ENCODE peak calls at places on chromosomes 4 and X, in ten cellular contexts. One of them, this sample, is unnamed.

GRCh38 chrX:141989802-141990201 is 86.1 kb downstream of the MAGEC1 start:
- DNase-seq in breast epithelium: no peak
- DNase-seq in endothelial cell of umbilical vein: peak; percentile 1
- DNase-seq in bronchial epithelial cell: no peak
- DNase-seq in neural progenitor cell: no peak
- DNase-seq in keratinocyte: no peak
- DNase-seq in astrocyte of the spinal cord: peak; percentile 18
- DNase-seq in astrocyte: peak; percentile 44
- DNase-seq in fibroblast of pulmonary artery: peak; percentile 41
- DNase-seq in cardiac fibroblast: peak; percentile 32
- DNase-seq in this sample: no peak

GRCh38 chrX:84932814-84933213 is 70.9 kb upstream of the APOOL start:
- DNase-seq in cardiac fibroblast: no peak
- DNase-seq in breast epithelium: no peak
- DNase-seq in bronchial epithelial cell: no peak
- DNase-seq in keratinocyte: no peak
- DNase-seq in fibroblast of pulmonary artery: no peak
- DNase-seq in astrocyte: no peak
- DNase-seq in endothelial cell of umbilical vein: no peak
- DNase-seq in neural progenitor cell: no peak
- DNase-seq in astrocyte of the spinal cord: no peak
- DNase-seq in this sample: no peak

GRCh38 chr4:70688795-70689231 is 481 bp downstream of the UTP3 start:
- DNase-seq in astrocyte: no peak
- DNase-seq in neural progenitor cell: peak; percentile 17
- DNase-seq in breast epithelium: no peak
- DNase-seq in cardiac fibroblast: no peak
- DNase-seq in endothelial cell of umbilical vein: no peak
- DNase-seq in fibroblast of pulmonary artery: peak; percentile 20
- DNase-seq in keratinocyte: no peak
- DNase-seq in astrocyte of the spinal cord: no peak
- DNase-seq in bronchial epithelial cell: no peak
- DNase-seq in this sample: no peak

GRCh38 chr4:86955888-86956451 is 21.2 kb downstream of the AFF1 start:
- DNase-seq in astrocyte: no peak
- DNase-seq in breast epithelium: no peak
- DNase-seq in endothelial cell of umbilical vein: no peak
- DNase-seq in bronchial epithelial cell: peak; percentile 37
- DNase-seq in cardiac fibroblast: no peak
- DNase-seq in fibroblast of pulmonary artery: no peak
- DNase-seq in keratinocyte: no peak
- DNase-seq in neural progenitor cell: no peak
- DNase-seq in astrocyte of the spinal cord: no peak
- DNase-seq in this sample: no peak

GRCh38 chr4:186727977-186728519 is 4.4 kb upstream of the FAT1 start:
- DNase-seq in bronchial epithelial cell: peak; percentile 75
- DNase-seq in neural progenitor cell: peak; percentile 75
- DNase-seq in breast epithelium: no peak
- DNase-seq in astrocyte: no peak
- DNase-seq in endothelial cell of umbilical vein: no peak
- DNase-seq in keratinocyte: no peak
- DNase-seq in cardiac fibroblast: peak; percentile 19
- DNase-seq in astrocyte of the spinal cord: peak; percentile 53
- DNase-seq in fibroblast of pulmonary artery: peak; percentile 51
- DNase-seq in this sample: no peak

GRCh38 chr4:62225972-62226371 is 1025.8 kb downstream of the ADGRL3 start:
- DNase-seq in astrocyte of the spinal cord: peak; percentile 3
- DNase-seq in neural progenitor cell: no peak
- DNase-seq in cardiac fibroblast: peak; percentile 2
- DNase-seq in endothelial cell of umbilical vein: no peak
- DNase-seq in bronchial epithelial cell: no peak
- DNase-seq in keratinocyte: no peak
- DNase-seq in astrocyte: peak; percentile 6
- DNase-seq in fibroblast of pulmonary artery: peak; percentile 74
- DNase-seq in breast epithelium: no peak
- DNase-seq in this sample: no peak

GRCh38 chr4:126957555-126958440 is 675.0 kb upstream of the INTU start:
- DNase-seq in fibroblast of pulmonary artery: peak; percentile 48
- DNase-seq in endothelial cell of umbilical vein: no peak
- DNase-seq in neural progenitor cell: no peak
- DNase-seq in astrocyte: no peak
- DNase-seq in cardiac fibroblast: peak; percentile 51
- DNase-seq in astrocyte of the spinal cord: peak; percentile 41
- DNase-seq in keratinocyte: no peak
- DNase-seq in breast epithelium: no peak
- DNase-seq in bronchial epithelial cell: peak; percentile 34
- DNase-seq in this sample: no peak

GRCh38 chrX:128020701-128021100 is 31.5 kb downstream of the ACTRT1 start:
- DNase-seq in neural progenitor cell: no peak
- DNase-seq in breast epithelium: no peak
- DNase-seq in fibroblast of pulmonary artery: peak; percentile 12
- DNase-seq in astrocyte: peak; percentile 22
- DNase-seq in cardiac fibroblast: peak; percentile 65
- DNase-seq in bronchial epithelial cell: peak; percentile 92
- DNase-seq in keratinocyte: peak; percentile 60
- DNase-seq in endothelial cell of umbilical vein: peak; percentile 92
- DNase-seq in astrocyte of the spinal cord: peak; percentile 64
- DNase-seq in this sample: no peak

GRCh38 chr4:124948976-124949597 is 236.6 kb upstream of the ANKRD50 start:
- DNase-seq in neural progenitor cell: no peak
- DNase-seq in astrocyte of the spinal cord: peak; percentile 77
- DNase-seq in cardiac fibroblast: peak; percentile 91
- DNase-seq in endothelial cell of umbilical vein: peak; percentile 80
- DNase-seq in keratinocyte: no peak
- DNase-seq in breast epithelium: no peak
- DNase-seq in bronchial epithelial cell: peak; percentile 47
- DNase-seq in astrocyte: peak; percentile 88
- DNase-seq in fibroblast of pulmonary artery: peak; percentile 89
- DNase-seq in this sample: no peak

GRCh38 chrX:120463241-120463640 is 5.9 kb downstream of the LAMP2 start:
- DNase-seq in astrocyte: no peak
- DNase-seq in cardiac fibroblast: peak; percentile 72
- DNase-seq in fibroblast of pulmonary artery: peak; percentile 82
- DNase-seq in bronchial epithelial cell: peak; percentile 49
- DNase-seq in endothelial cell of umbilical vein: peak; percentile 56
- DNase-seq in astrocyte of the spinal cord: peak; percentile 39
- DNase-seq in keratinocyte: no peak
- DNase-seq in breast epithelium: no peak
- DNase-seq in neural progenitor cell: no peak
- DNase-seq in this sample: no peak

GRCh38 chrX:138756234-138756633 is 44.7 kb upstream of the FGF13 start:
- DNase-seq in keratinocyte: no peak
- DNase-seq in astrocyte of the spinal cord: peak; percentile 57
- DNase-seq in fibroblast of pulmonary artery: peak; percentile 3
- DNase-seq in bronchial epithelial cell: peak; percentile 32
- DNase-seq in cardiac fibroblast: peak; percentile 2
- DNase-seq in astrocyte: peak; percentile 69
- DNase-seq in endothelial cell of umbilical vein: no peak
- DNase-seq in neural progenitor cell: peak; percentile 73
- DNase-seq in breast epithelium: no peak
- DNase-seq in this sample: no peak

GRCh38 chr4:168019019-168019651 is 73.2 kb upstream of the ANXA10 start:
- DNase-seq in cardiac fibroblast: peak; percentile 55
- DNase-seq in fibroblast of pulmonary artery: peak; percentile 40
- DNase-seq in astrocyte: no peak
- DNase-seq in endothelial cell of umbilical vein: no peak
- DNase-seq in breast epithelium: no peak
- DNase-seq in neural progenitor cell: no peak
- DNase-seq in astrocyte of the spinal cord: peak; percentile 30
- DNase-seq in keratinocyte: no peak
- DNase-seq in bronchial epithelial cell: peak; percentile 53
- DNase-seq in this sample: no peak

GRCh38 chr4:15455290-15455689 is 14.4 kb upstream of the CC2D2A start:
- DNase-seq in neural progenitor cell: no peak
- DNase-seq in keratinocyte: no peak
- DNase-seq in fibroblast of pulmonary artery: peak; percentile 82
- DNase-seq in bronchial epithelial cell: peak; percentile 34
- DNase-seq in endothelial cell of umbilical vein: no peak
- DNase-seq in breast epithelium: no peak
- DNase-seq in cardiac fibroblast: peak; percentile 96
- DNase-seq in astrocyte: no peak
- DNase-seq in astrocyte of the spinal cord: no peak
- DNase-seq in this sample: no peak

GRCh38 chr4:5162909-5163508 is 111.7 kb downstream of the STK32B start:
- DNase-seq in keratinocyte: no peak
- DNase-seq in astrocyte of the spinal cord: no peak
- DNase-seq in cardiac fibroblast: no peak
- DNase-seq in breast epithelium: no peak
- DNase-seq in astrocyte: no peak
- DNase-seq in fibroblast of pulmonary artery: no peak
- DNase-seq in endothelial cell of umbilical vein: no peak
- DNase-seq in bronchial epithelial cell: no peak
- DNase-seq in neural progenitor cell: no peak
- DNase-seq in this sample: no peak

GRCh38 chrX:47649781-47650163 is 591 bp downstream of the ELK1 start:
- DNase-seq in bronchial epithelial cell: no peak
- DNase-seq in keratinocyte: no peak
- DNase-seq in cardiac fibroblast: no peak
- DNase-seq in astrocyte: no peak
- DNase-seq in endothelial cell of umbilical vein: no peak
- DNase-seq in neural progenitor cell: no peak
- DNase-seq in fibroblast of pulmonary artery: no peak
- DNase-seq in astrocyte of the spinal cord: no peak
- DNase-seq in breast epithelium: no peak
- DNase-seq in this sample: no peak

GRCh38 chr4:6121941-6122340 is 78.4 kb downstream of the JAKMIP1 start:
- DNase-seq in breast epithelium: no peak
- DNase-seq in endothelial cell of umbilical vein: no peak
- DNase-seq in bronchial epithelial cell: no peak
- DNase-seq in astrocyte: no peak
- DNase-seq in fibroblast of pulmonary artery: no peak
- DNase-seq in neural progenitor cell: no peak
- DNase-seq in astrocyte of the spinal cord: no peak
- DNase-seq in keratinocyte: no peak
- DNase-seq in cardiac fibroblast: no peak
- DNase-seq in this sample: no peak

GRCh38 chrX:113512700-113513395 is 672.2 kb upstream of the AMOT start:
- DNase-seq in astrocyte: peak; percentile 74
- DNase-seq in bronchial epithelial cell: peak; percentile 47
- DNase-seq in astrocyte of the spinal cord: peak; percentile 57
- DNase-seq in cardiac fibroblast: peak; percentile 82
- DNase-seq in endothelial cell of umbilical vein: peak; percentile 66
- DNase-seq in breast epithelium: no peak
- DNase-seq in keratinocyte: peak; percentile 48
- DNase-seq in neural progenitor cell: no peak
- DNase-seq in fibroblast of pulmonary artery: peak; percentile 74
- DNase-seq in this sample: no peak

GRCh38 chr4:29311231-29311630 is 1408.9 kb upstream of the PCDH7 start:
- DNase-seq in fibroblast of pulmonary artery: peak; percentile 59
- DNase-seq in bronchial epithelial cell: no peak
- DNase-seq in keratinocyte: no peak
- DNase-seq in astrocyte: peak; percentile 12
- DNase-seq in astrocyte of the spinal cord: peak; percentile 57
- DNase-seq in breast epithelium: no peak
- DNase-seq in neural progenitor cell: no peak
- DNase-seq in endothelial cell of umbilical vein: peak; percentile 80
- DNase-seq in cardiac fibroblast: peak; percentile 40
- DNase-seq in this sample: no peak

GRCh38 chrX:20217279-20217678 is 49.4 kb downstream of the RPS6KA3 start:
- DNase-seq in fibroblast of pulmonary artery: peak; percentile 77
- DNase-seq in astrocyte: peak; percentile 48
- DNase-seq in bronchial epithelial cell: peak; percentile 77
- DNase-seq in astrocyte of the spinal cord: peak; percentile 59
- DNase-seq in breast epithelium: no peak
- DNase-seq in keratinocyte: no peak
- DNase-seq in endothelial cell of umbilical vein: peak; percentile 82
- DNase-seq in neural progenitor cell: no peak
- DNase-seq in cardiac fibroblast: peak; percentile 79
- DNase-seq in this sample: no peak

GRCh38 chrX:102659790-102660757 is 8.8 kb downstream of the GPRASP1 start:
- DNase-seq in astrocyte of the spinal cord: peak; percentile 71
- DNase-seq in keratinocyte: no peak
- DNase-seq in cardiac fibroblast: peak; percentile 69
- DNase-seq in breast epithelium: peak; percentile 64
- DNase-seq in neural progenitor cell: peak; percentile 80
- DNase-seq in astrocyte: peak; percentile 38
- DNase-seq in fibroblast of pulmonary artery: peak; percentile 73
- DNase-seq in bronchial epithelial cell: peak; percentile 51
- DNase-seq in endothelial cell of umbilical vein: peak; percentile 74
- DNase-seq in this sample: peak; percentile 14

GRCh38 chr4:101888472-101888871 is 97.9 kb downstream of the BANK1 start:
- DNase-seq in astrocyte: no peak
- DNase-seq in fibroblast of pulmonary artery: no peak
- DNase-seq in keratinocyte: no peak
- DNase-seq in neural progenitor cell: no peak
- DNase-seq in endothelial cell of umbilical vein: no peak
- DNase-seq in bronchial epithelial cell: no peak
- DNase-seq in cardiac fibroblast: no peak
- DNase-seq in astrocyte of the spinal cord: no peak
- DNase-seq in breast epithelium: no peak
- DNase-seq in this sample: no peak

GRCh38 chr4:41359069-41359769 is 102.5 kb downstream of the UCHL1 start:
- DNase-seq in bronchial epithelial cell: no peak
- DNase-seq in keratinocyte: no peak
- DNase-seq in neural progenitor cell: peak; percentile 62
- DNase-seq in breast epithelium: no peak
- DNase-seq in cardiac fibroblast: no peak
- DNase-seq in astrocyte: no peak
- DNase-seq in fibroblast of pulmonary artery: no peak
- DNase-seq in endothelial cell of umbilical vein: no peak
- DNase-seq in astrocyte of the spinal cord: no peak
- DNase-seq in this sample: no peak
- H3K4me3 ChIP-seq in bronchial epithelial cell: no peak overlapping the region
- H3K4me3 ChIP-seq in keratinocyte: no peak overlapping the region
- H3K4me3 ChIP-seq in neural progenitor cell: peak overlapping the region; percentile 98
- H3K4me3 ChIP-seq in breast epithelium: peak overlapping the region; percentile 90
- H3K4me3 ChIP-seq in cardiac fibroblast: no peak overlapping the region
- H3K4me3 ChIP-seq in astrocyte: no peak overlapping the region
- H3K4me3 ChIP-seq in fibroblast of pulmonary artery: no peak overlapping the region
- H3K4me3 ChIP-seq in endothelial cell of umbilical vein: no peak overlapping the region
- H3K4me3 ChIP-seq in astrocyte of the spinal cord: no peak overlapping the region
- H3K4me3 ChIP-seq in this sample: no peak overlapping the region

GRCh38 chr4:133102612-133103409 is 46.3 kb upstream of the PCDH10 start:
- DNase-seq in endothelial cell of umbilical vein: no peak
- DNase-seq in breast epithelium: no peak
- DNase-seq in astrocyte of the spinal cord: no peak
- DNase-seq in keratinocyte: no peak
- DNase-seq in fibroblast of pulmonary artery: peak; percentile 13
- DNase-seq in astrocyte: no peak
- DNase-seq in bronchial epithelial cell: no peak
- DNase-seq in neural progenitor cell: peak; percentile 4
- DNase-seq in cardiac fibroblast: no peak
- DNase-seq in this sample: no peak
- TF ChIP-seq CTCF in endothelial cell of umbilical vein: no peak
- TF ChIP-seq CTCF in breast epithelium: no peak
- TF ChIP-seq CTCF in astrocyte of the spinal cord: no peak
- TF ChIP-seq CTCF in keratinocyte: no peak
- TF ChIP-seq CTCF in fibroblast of pulmonary artery: peak; percentile 42
- TF ChIP-seq CTCF in astrocyte: no peak
- TF ChIP-seq CTCF in bronchial epithelial cell: no peak
- TF ChIP-seq CTCF in neural progenitor cell: peak; percentile 30
- TF ChIP-seq CTCF in cardiac fibroblast: no peak
- TF ChIP-seq CTCF in this sample: peak; percentile 17

GRCh38 chr4:45831692-45832091 is 292.2 kb downstream of the GABRG1 start:
- DNase-seq in endothelial cell of umbilical vein: no peak
- DNase-seq in keratinocyte: no peak
- DNase-seq in neural progenitor cell: no peak
- DNase-seq in bronchial epithelial cell: no peak
- DNase-seq in fibroblast of pulmonary artery: no peak
- DNase-seq in breast epithelium: no peak
- DNase-seq in cardiac fibroblast: no peak
- DNase-seq in astrocyte of the spinal cord: no peak
- DNase-seq in astrocyte: no peak
- DNase-seq in this sample: no peak
- H3K4me3 ChIP-seq in endothelial cell of umbilical vein: no peak overlapping the region
- H3K4me3 ChIP-seq in keratinocyte: no peak overlapping the region
- H3K4me3 ChIP-seq in neural progenitor cell: no peak overlapping the region
- H3K4me3 ChIP-seq in bronchial epithelial cell: no peak overlapping the region
- H3K4me3 ChIP-seq in fibroblast of pulmonary artery: no peak overlapping the region
- H3K4me3 ChIP-seq in breast epithelium: no peak overlapping the region
- H3K4me3 ChIP-seq in cardiac fibroblast: no peak overlapping the region
- H3K4me3 ChIP-seq in astrocyte of the spinal cord: no peak overlapping the region
- H3K4me3 ChIP-seq in astrocyte: no peak overlapping the region
- H3K4me3 ChIP-seq in this sample: no peak overlapping the region

GRCh38 chr4:143390764-143391163 is 54.1 kb downstream of the GAB1 start:
- DNase-seq in keratinocyte: no peak
- DNase-seq in neural progenitor cell: no peak
- DNase-seq in fibroblast of pulmonary artery: no peak
- DNase-seq in breast epithelium: no peak
- DNase-seq in astrocyte: no peak
- DNase-seq in bronchial epithelial cell: no peak
- DNase-seq in astrocyte of the spinal cord: no peak
- DNase-seq in cardiac fibroblast: no peak
- DNase-seq in endothelial cell of umbilical vein: no peak
- DNase-seq in this sample: no peak
- TF ChIP-seq CTCF in keratinocyte: no peak
- TF ChIP-seq CTCF in neural progenitor cell: no peak
- TF ChIP-seq CTCF in fibroblast of pulmonary artery: no peak
- TF ChIP-seq CTCF in breast epithelium: no peak
- TF ChIP-seq CTCF in astrocyte: no peak
- TF ChIP-seq CTCF in bronchial epithelial cell: no peak
- TF ChIP-seq CTCF in astrocyte of the spinal cord: no peak
- TF ChIP-seq CTCF in cardiac fibroblast: no peak
- TF ChIP-seq CTCF in endothelial cell of umbilical vein: no peak
- TF ChIP-seq CTCF in this sample: no peak